ENCODE peak calls at places on chromosomes 12 and 14, in six cellular contexts. R, C, U, N, G and O are unnamed samples. For H3K4me1, the result is how much of the 10 kb centered on the place peaks cover.

GRCh38 chr12:79555006-79555925 is 135.5 kb downstream of the PAWR start:
- DNase-seq in R (peak), C (peak), U (peak), N (peak), G (no peak), O (peak)

GRCh38 chr14:73753043-73753886 is 39.1 kb upstream of the PNMA1 start:
- DNase-seq in R (no peak), C (peak), U (no peak), N (no peak), G (peak), O (no peak)

GRCh38 chr12:10722502-10722904 is 620 bp downstream of the YBX3 start:
- DNase-seq in R (peak), C (peak), U (no peak), N (peak), G (no peak), O (peak)

GRCh38 chr14:33455998-33456397 is 494.9 kb downstream of the EGLN3 start:
- DNase-seq in R (no peak), C (no peak), U (no peak), N (no peak), G (no peak), O (no peak)

GRCh38 chr14:55588259-55588699 is 8.3 kb downstream of the KTN1 start:
- DNase-seq in R (peak), C (no peak), U (no peak), N (peak), G (no peak), O (peak)

GRCh38 chr12:5063149-5063548 is 19.5 kb downstream of the KCNA5 start:
- DNase-seq in R (no peak), C (no peak), U (no peak), N (no peak), G (no peak), O (no peak)

GRCh38 chr12:116508145-116509121 is 50.7 kb upstream of the MAP1LC3B2 start:
- DNase-seq in R (no peak), C (no peak), U (peak), N (no peak), G (peak), O (peak)

GRCh38 chr14:68986926-68987652 is 8.0 kb upstream of the ACTN1 start:
- DNase-seq in R (peak), C (no peak), U (no peak), N (peak), G (no peak), O (no peak)

GRCh38 chr14:58749066-58749669 is 111.4 kb downstream of the DACT1 start:
- DNase-seq in R (peak), C (peak), U (peak), N (peak), G (no peak), O (peak)

GRCh38 chr14:72845675-72846074 is 48.2 kb downstream of the DPF3 start:
- DNase-seq in R (no peak), C (no peak), U (no peak), N (no peak), G (no peak), O (no peak)

GRCh38 chr12:19794116-19794515 is 354.8 kb downstream of the AEBP2 start:
- DNase-seq in R (no peak), C (no peak), U (no peak), N (no peak), G (no peak), O (no peak)

GRCh38 chr14:68774771-68775613 is 17.9 kb downstream of the ZFP36L1 start:
- DNase-seq in R (peak), C (no peak), U (peak), N (peak), G (no peak), O (peak)

GRCh38 chr12:69555461-69555860 is 29.8 kb upstream of the CCT2 start:
- DNase-seq in R (peak), C (peak), U (peak), N (peak), G (no peak), O (peak)

GRCh38 chr12:545835-546234 is 86.1 kb downstream of the B4GALNT3 start:
- DNase-seq in R (no peak), C (no peak), U (no peak), N (no peak), G (no peak), O (no peak)

GRCh38 chr14:24083462-24083861 is 10.6 kb upstream of the PCK2 start:
- DNase-seq in R (no peak), C (no peak), U (no peak), N (no peak), G (no peak), O (no peak)

GRCh38 chr12:95164656-95165055 is 52.6 kb downstream of the FGD6 start:
- DNase-seq in R (peak), C (no peak), U (no peak), N (no peak), G (no peak), O (no peak)

GRCh38 chr12:122422769-122423257 is 344 bp upstream of the CLIP1 start:
- DNase-seq in R (peak), C (peak), U (peak), N (peak), G (peak), O (peak)

GRCh38 chr14:69049675-69050074 is 70.6 kb upstream of the ACTN1 start:
- DNase-seq in R (peak), C (peak), U (no peak), N (no peak), G (no peak), O (no peak)

GRCh38 chr14:39267592-39268112 is 33.9 kb downstream of the MIA2 start:
- DNase-seq in R (no peak), C (peak), U (no peak), N (peak), G (no peak), O (peak)

GRCh38 chr12:30822385-30823139 is 67.8 kb upstream of the CAPRIN2 start:
- DNase-seq in R (peak), C (no peak), U (peak), N (peak), G (peak), O (no peak)

GRCh38 chr12:65891987-65892481 is 67.8 kb downstream of the HMGA2 start:
- DNase-seq in R (peak), C (peak), U (peak), N (peak), G (no peak), O (peak)

GRCh38 chr14:99758121-99758871 is 34.9 kb upstream of the EML1 start:
- DNase-seq in R (peak), C (no peak), U (peak), N (peak), G (peak), O (peak)

GRCh38 chr12:109491671-109492070 is 14.2 kb downstream of the UBE3B start:
- DNase-seq in R (no peak), C (no peak), U (no peak), N (no peak), G (no peak), O (no peak)

GRCh38 chr14:105911006-105911847 is 384.8 kb downstream of the TMEM121 start:
- DNase-seq in R (no peak), C (no peak), U (no peak), N (no peak), G (no peak), O (no peak)

GRCh38 chr12:70366581-70367267 is 634 bp downstream of the KCNMB4 start:
- DNase-seq in R (peak), C (peak), U (peak), N (peak), G (peak), O (peak)

GRCh38 chr12:22541496-22541895 is 2.8 kb downstream of the C2CD5 start:
- DNase-seq in R (no peak), C (no peak), U (no peak), N (no peak), G (no peak), O (no peak)

GRCh38 chr12:21938879-21939278 is 2.3 kb downstream of the ABCC9 start:
- DNase-seq in R (peak), C (no peak), U (no peak), N (no peak), G (no peak), O (no peak)

GRCh38 chr12:33654313-33654712 is 214.7 kb upstream of the SYT10 start:
- DNase-seq in R (no peak), C (no peak), U (no peak), N (no peak), G (no peak), O (no peak)

GRCh38 chr12:131943876-131944275 is 5.9 kb upstream of the EP400 start:
- DNase-seq in R (no peak), C (no peak), U (no peak), N (no peak), G (peak), O (no peak)

GRCh38 chr14:101006008-101006407 is 102.5 kb upstream of the RTL1 start:
- DNase-seq in R (no peak), C (no peak), U (no peak), N (no peak), G (peak), O (no peak)

GRCh38 chr12:31849090-31849687 is 110.0 kb upstream of the RESF1 start:
- DNase-seq in R (peak), C (no peak), U (peak), N (peak), G (no peak), O (peak)

GRCh38 chr12:9039397-9039977 is 50.1 kb downstream of the KLRG1 start:
- DNase-seq in R (peak), C (peak), U (peak), N (peak), G (no peak), O (peak)

GRCh38 chr12:132739600-132740312 is 21.9 kb downstream of the ANKLE2 start:
- DNase-seq in R (no peak), C (no peak), U (no peak), N (no peak), G (no peak), O (no peak)

GRCh38 chr12:68793436-68793835 is 14.5 kb upstream of the MDM2 start:
- DNase-seq in R (no peak), C (no peak), U (no peak), N (no peak), G (no peak), O (no peak)

GRCh38 chr14:95407342-95407741 is 87.6 kb upstream of the CLMN start:
- DNase-seq in R (no peak), C (no peak), U (no peak), N (no peak), G (no peak), O (no peak)

GRCh38 chr14:95408731-95409471 is 89.2 kb upstream of the CLMN start:
- DNase-seq in R (no peak), C (no peak), U (no peak), N (no peak), G (no peak), O (no peak)

GRCh38 chr14:95409472-95410307 is 90.0 kb upstream of the CLMN start:
- DNase-seq in R (no peak), C (no peak), U (no peak), N (no peak), G (no peak), O (no peak)

GRCh38 chr14:95413289-95414215 is 93.8 kb upstream of the CLMN start:
- DNase-seq in R (peak), C (peak), U (no peak), N (no peak), G (no peak), O (peak)

GRCh38 chr14:95410838-95411237 is 91.1 kb upstream of the CLMN start:
- DNase-seq in R (no peak), C (no peak), U (no peak), N (no peak), G (no peak), O (no peak)
- H3K4me2 ChIP-seq in R (no peak), C (no peak), U (no peak), N (no peak), G (no peak), O (no peak)

GRCh38 chr12:108307006-108307405 is 32.1 kb downstream of the CMKLR1 start:
- DNase-seq in R (peak), C (no peak), U (no peak), N (no peak), G (no peak), O (no peak)

GRCh38 chr12:108306014-108306501 is 33.1 kb downstream of the CMKLR1 start:
- DNase-seq in R (peak), C (no peak), U (no peak), N (peak), G (no peak), O (peak)

GRCh38 chr12:108304633-108305032 is 34.5 kb downstream of the CMKLR1 start:
- DNase-seq in R (no peak), C (no peak), U (no peak), N (no peak), G (peak), O (no peak)

GRCh38 chr12:108306506-108306905 is 32.6 kb downstream of the CMKLR1 start:
- DNase-seq in R (no peak), C (no peak), U (no peak), N (no peak), G (no peak), O (no peak)

GRCh38 chr12:108305520-108305919 is 33.6 kb downstream of the CMKLR1 start:
- DNase-seq in R (peak), C (peak), U (no peak), N (peak), G (no peak), O (peak)
- H3K4me1 ChIP-seq in R (under half), C (under half), U (under half), N (under half), G (under half), O (under half)

GRCh38 chr12:49651855-49652254 is 28.5 kb downstream of the PRPF40B start:
- DNase-seq in R (no peak), C (no peak), U (no peak), N (no peak), G (no peak), O (no peak)
- H3K27ac ChIP-seq in R (no peak), C (no peak), U (no peak), N (no peak), G (no peak), O (no peak)

DNA sequence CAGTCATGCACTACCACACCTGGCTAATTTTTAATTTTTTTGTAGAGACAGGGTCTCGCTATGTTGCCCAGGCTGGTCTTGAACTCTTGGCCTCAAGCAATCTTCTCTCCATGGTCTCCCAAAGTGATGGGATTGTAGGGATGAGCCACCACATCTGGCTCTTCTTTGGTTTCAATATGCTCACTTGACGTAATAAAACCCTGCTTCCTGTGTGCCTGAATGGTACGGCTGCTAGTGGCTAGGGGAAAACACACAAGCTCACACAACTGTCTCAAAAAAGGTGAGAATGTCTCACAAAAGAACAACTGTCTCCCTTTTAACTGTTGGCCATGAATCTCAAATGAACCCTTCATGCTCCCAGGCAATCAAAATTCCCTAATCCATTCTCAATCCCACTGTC is 15.0 kb downstream of the C1S start:
- DNase-seq in R (no peak), C (no peak), U (no peak), N (no peak), G (no peak), O (no peak)
- H3K4me2 ChIP-seq in R (no peak), C (no peak), U (no peak), N (no peak), G (no peak), O (no peak)

GRCh38 chr12:62724947-62725447 is 210.0 kb downstream of the PPM1H start:
- DNase-seq in R (peak), C (peak), U (peak), N (peak), G (peak), O (peak)
- H3K4me1 ChIP-seq in R (under half), C (under half), U (half or more), N (under half), G (under half), O (half or more)

GRCh38 chr14:63039800-63040380 is 5.4 kb downstream of the KCNH5 start:
- DNase-seq in R (peak), C (peak), U (peak), N (peak), G (no peak), O (peak)
- H3K27ac ChIP-seq in R (no peak), C (no peak), U (no peak), N (no peak), G (no peak), O (no peak)

DNA sequence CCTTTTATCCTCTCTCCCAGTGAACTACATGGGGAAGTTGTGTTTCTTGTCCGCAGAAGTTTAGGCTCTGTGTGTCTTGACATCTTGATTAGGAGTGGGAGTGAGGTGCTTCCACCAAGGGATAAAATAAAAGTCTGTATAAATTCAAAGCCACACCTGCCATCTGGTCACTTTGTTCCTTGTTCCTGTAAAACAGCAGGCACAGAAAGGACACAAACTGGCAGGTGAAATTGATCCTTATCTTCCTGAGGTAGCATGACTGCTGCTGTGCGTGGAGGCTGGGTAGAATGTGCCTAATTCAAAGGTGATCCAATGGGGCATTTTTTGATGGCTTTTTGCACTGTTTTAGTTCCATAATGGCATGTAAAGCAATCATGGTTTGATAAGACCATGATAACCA is 104.3 kb upstream of the KITLG start:
- DNase-seq in R (no peak), C (no peak), U (no peak), N (no peak), G (no peak), O (no peak)
- H3K4me2 ChIP-seq in R (no peak), C (no peak), U (no peak), N (no peak), G (no peak), O (no peak)